ENCODE peak calls at places on chromosomes 12 and 14, in nine cellular contexts. W is amygdala; K is T-helper 1 cell; B is A549; M is activated CD4-positive, CD25-positive, alpha-beta regulatory T cell; X is Daoy; I is activated naive CD4-positive, alpha-beta T cell treated with anti-CD3 and anti-CD28 coated beads, Interleukin-2, amount 10 ng/mL, durations not matched to agents 7 days and 5 days; D is IMR-90; F is dorsolateral prefrontal cortex. S is an unnamed sample.

GRCh38 chr12:55074771-55075170 is 51.4 kb upstream of the OR9K2 start:
- DNase-seq in W (no peak), K (no peak), B (no peak), M (no peak), X (no peak), I (no peak), D (no peak), F (no peak), S (no peak)

GRCh38 chr12:107012736-107013425 is 25.9 kb upstream of the MTERF2 start:
- DNase-seq in W (no peak), K (no peak), B (no peak), M (no peak), X (no peak), I (no peak), D (no peak), F (no peak), S (no peak)

GRCh38 chr14:54722791-54723432 is 156.0 kb downstream of the SAMD4A start:
- DNase-seq in W (no peak), K (no peak), B (peak), M (no peak), X (peak), I (peak), D (peak), F (no peak), S (no peak)

GRCh38 chr12:6292606-6293005 is 17.9 kb upstream of the PLEKHG6 start:
- DNase-seq in W (no peak), K (no peak), B (no peak), M (no peak), X (no peak), I (no peak), D (peak), F (no peak), S (no peak)

GRCh38 chr14:92601131-92601710 is 87.6 kb downstream of the RIN3 start:
- DNase-seq in W (no peak), K (no peak), B (no peak), M (no peak), X (no peak), I (no peak), D (no peak), F (no peak), S (no peak)

GRCh38 chr12:6295187-6295811 is 15.2 kb upstream of the PLEKHG6 start:
- DNase-seq in W (no peak), K (no peak), B (peak), M (no peak), X (peak), I (no peak), D (peak), F (no peak), S (no peak)

GRCh38 chr12:94686834-94687628 is 36.7 kb upstream of the TMCC3 start:
- DNase-seq in W (no peak), K (no peak), B (no peak), M (no peak), X (no peak), I (no peak), D (no peak), F (no peak), S (no peak)

GRCh38 chr12:130832561-130833209 is 6.4 kb downstream of the STX2 start:
- DNase-seq in W (no peak), K (no peak), B (no peak), M (no peak), X (no peak), I (no peak), D (peak), F (peak), S (no peak)

S was measured in cortex of kidney.